ENCODE peak calls at places on chromosomes 11 and 22, in nine cellular contexts. T is choroid plexus epithelial cell, Z is OCI-LY7, Y is uterus, E is psoas muscle, K is RWPE1, H is pancreas, G is endothelial cell, F is GM10248. I is an unnamed sample.

GRCh38 chr11:130124096-130124495 is 35.5 kb upstream of the ST14 start:
- DNase-seq in T (peak; percentile 95), Z (no peak), Y (peak; percentile 38), E (peak; percentile 87), K (peak; percentile 81), H (no peak), G (no peak), F (no peak), I (peak; percentile 75)

GRCh38 chr22:35367331-35367886 is 13.5 kb upstream of the HMOX1 start:
- DNase-seq in T (no peak), Z (peak; percentile 67), Y (no peak), E (no peak), K (no peak), H (no peak), G (no peak), F (no peak), I (peak; percentile 53)

GRCh38 chr11:112310414-112310813 is 49.8 kb upstream of the PLET1 start:
- DNase-seq in T (peak; percentile 81), Z (no peak), Y (no peak), E (no peak), K (peak; percentile 49), H (no peak), G (no peak), F (no peak), I (no peak)

GRCh38 chr11:44319552-44320288 is 9.8 kb upstream of the ALX4 start:
- DNase-seq in T (no peak), Z (no peak), Y (no peak), E (no peak), K (no peak), H (no peak), G (no peak), F (no peak), I (no peak)

GRCh38 chr11:61334434-61335354 is 1.7 kb downstream of the TKFC start:
- DNase-seq in T (peak; percentile 63), Z (no peak), Y (no peak), E (no peak), K (peak; percentile 51), H (no peak), G (no peak), F (no peak), I (no peak)

GRCh38 chr11:2576116-2576515 is 123.7 kb downstream of the KCNQ1OT1 start:
- DNase-seq in T (no peak), Z (no peak), Y (peak; percentile 6), E (peak; percentile 10), K (no peak), H (peak; percentile 45), G (no peak), F (no peak), I (peak; percentile 44)

GRCh38 chr11:122834065-122834464 is 4.2 kb upstream of the CRTAM start:
- DNase-seq in T (no peak), Z (no peak), Y (no peak), E (no peak), K (no peak), H (no peak), G (no peak), F (no peak), I (no peak)

GRCh38 chr11:121479839-121480238 is 27.1 kb upstream of the SORL1-AS1 start:
- DNase-seq in T (no peak), Z (no peak), Y (no peak), E (no peak), K (no peak), H (no peak), G (no peak), F (no peak), I (no peak)

GRCh38 chr22:39900306-39901227 is at the start of gene GRAP2:
- DNase-seq in T (no peak), Z (peak; percentile 30), Y (no peak), E (no peak), K (no peak), H (no peak), G (no peak), F (peak; percentile 44), I (no peak)

GRCh38 chr22:19455585-19456370 is 8.3 kb upstream of the C22orf39 start:
- DNase-seq in T (peak; percentile 48), Z (no peak), Y (no peak), E (no peak), K (no peak), H (no peak), G (no peak), F (no peak), I (no peak)

GRCh38 chr11:107359701-107360100 is 97.9 kb downstream of the CWF19L2 start:
- DNase-seq in T (peak; percentile 25), Z (no peak), Y (no peak), E (no peak), K (no peak), H (no peak), G (no peak), F (no peak), I (no peak)

GRCh38 chr11:47348859-47349258 is 3.6 kb downstream of the MYBPC3 start:
- DNase-seq in T (peak; percentile 52), Z (peak; percentile 54), Y (no peak), E (no peak), K (peak; percentile 22), H (no peak), G (no peak), F (no peak), I (no peak)

DNA sequence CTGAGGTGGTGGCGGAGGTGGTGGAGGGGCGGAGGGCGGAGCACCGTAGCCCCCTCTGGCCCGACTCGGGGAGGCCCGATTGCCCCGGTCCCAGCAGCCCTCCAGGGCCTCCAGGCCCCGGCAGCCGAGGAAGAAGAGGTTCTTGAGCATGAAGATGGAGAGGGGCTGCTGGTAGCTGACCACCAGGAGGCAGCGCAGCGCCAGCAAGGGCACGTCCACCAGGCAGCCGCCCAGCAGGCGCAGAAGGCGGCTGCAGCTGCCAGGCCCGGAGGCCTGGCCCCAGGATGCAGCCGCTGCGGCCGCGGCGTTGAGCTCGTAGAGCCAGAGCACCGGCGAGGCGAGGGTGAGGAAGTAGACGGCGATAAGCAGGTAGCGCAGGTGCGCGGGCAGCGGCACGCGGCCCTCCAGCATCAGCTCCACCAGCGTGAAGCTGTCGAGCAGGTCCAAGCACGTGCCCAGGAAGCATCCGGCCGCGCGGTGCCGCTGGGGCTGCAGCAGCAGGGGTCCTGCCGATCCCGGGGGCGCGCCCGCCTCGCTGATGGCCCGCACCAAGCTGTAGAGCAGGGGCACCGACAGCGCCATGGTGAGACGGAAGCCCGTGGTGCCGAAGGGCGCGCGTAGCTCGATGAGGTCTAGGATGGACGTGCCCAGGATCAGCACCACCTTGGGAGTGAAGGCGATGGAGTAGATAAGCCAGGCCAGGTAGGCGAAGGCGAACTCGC is 1.5 kb downstream of the TMEM121B start:
- DNase-seq in T (peak; percentile 16), Z (no peak), Y (no peak), E (no peak), K (no peak), H (peak; percentile 74), G (peak; percentile 67), F (no peak), I (no peak)
- TF ChIP-seq CTCF in T (peak; percentile 40), Z (peak; percentile 57), Y (no peak), E (peak; percentile 56), K (no peak), H (peak; percentile 7), G (peak; percentile 70), F (no peak), I (peak; percentile 7)

DNA sequence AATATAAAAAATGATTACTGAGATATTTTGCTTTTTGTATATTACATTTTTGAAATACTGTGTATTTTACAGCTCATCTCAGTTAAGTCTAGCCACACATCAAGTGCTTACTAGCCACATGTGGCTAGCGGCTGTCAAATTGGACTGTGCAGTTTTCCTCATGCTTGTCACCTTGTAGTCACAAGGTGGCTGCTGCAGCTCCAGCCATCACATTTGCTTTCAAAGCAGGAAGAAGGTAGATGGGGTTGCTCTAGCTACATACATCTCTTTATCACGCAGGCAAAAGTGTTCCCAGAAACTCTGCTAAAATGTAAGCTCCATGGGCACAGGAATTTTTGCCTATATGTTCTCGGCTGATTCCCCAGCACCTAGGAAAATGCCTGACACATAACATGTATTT is 61.5 kb downstream of the MICAL2 start:
- DNase-seq in T (no peak), Z (no peak), Y (no peak), E (no peak), K (no peak), H (no peak), G (no peak), F (no peak), I (no peak)
- TF ChIP-seq CTCF in T (no peak), Z (no peak), Y (no peak), E (no peak), K (no peak), H (no peak), G (no peak), F (no peak), I (no peak)

DNA sequence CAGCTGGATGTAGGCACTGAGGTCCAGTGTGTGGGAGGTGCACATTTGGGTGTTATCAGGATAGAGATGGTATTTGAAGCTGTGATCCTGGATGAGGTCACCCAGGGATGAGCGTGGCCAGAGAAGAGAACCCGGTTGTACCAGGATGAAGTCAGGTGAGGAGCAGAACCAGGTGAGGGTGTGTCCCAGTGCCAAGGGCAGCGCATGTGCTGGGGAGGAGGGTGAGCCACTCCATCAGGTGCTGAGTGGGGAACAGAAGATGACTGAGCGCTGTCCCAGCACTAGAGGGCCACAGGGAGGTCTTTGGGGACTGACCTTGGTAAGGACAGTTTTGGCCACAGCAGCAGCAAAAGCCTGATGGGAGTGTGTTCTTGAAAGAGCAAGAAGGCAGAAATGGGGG is 2.7 kb downstream of the ARL2 start:
- DNase-seq in T (no peak), Z (peak; percentile 29), Y (no peak), E (no peak), K (no peak), H (no peak), G (no peak), F (no peak), I (no peak)
- TF ChIP-seq CTCF in T (no peak), Z (peak; percentile 44), Y (no peak), E (no peak), K (no peak), H (no peak), G (no peak), F (no peak), I (no peak)

GRCh38 chr11:96124155-96124554 is 200.2 kb upstream of the MTMR2 start:
- DNase-seq in T (no peak), Z (no peak), Y (no peak), E (no peak), K (no peak), H (no peak), G (no peak), F (no peak), I (no peak)

GRCh38 chr11:96125400-96125799 is 201.5 kb upstream of the MTMR2 start:
- DNase-seq in T (no peak), Z (no peak), Y (no peak), E (no peak), K (no peak), H (no peak), G (no peak), F (no peak), I (no peak)

GRCh38 chr11:96119211-96119610 is 195.3 kb upstream of the MTMR2 start:
- DNase-seq in T (no peak), Z (no peak), Y (no peak), E (no peak), K (no peak), H (no peak), G (no peak), F (no peak), I (no peak)

GRCh38 chr11:96123301-96123700 is 199.4 kb upstream of the MTMR2 start:
- DNase-seq in T (no peak), Z (peak; percentile 24), Y (no peak), E (no peak), K (no peak), H (no peak), G (no peak), F (no peak), I (no peak)

DNA sequence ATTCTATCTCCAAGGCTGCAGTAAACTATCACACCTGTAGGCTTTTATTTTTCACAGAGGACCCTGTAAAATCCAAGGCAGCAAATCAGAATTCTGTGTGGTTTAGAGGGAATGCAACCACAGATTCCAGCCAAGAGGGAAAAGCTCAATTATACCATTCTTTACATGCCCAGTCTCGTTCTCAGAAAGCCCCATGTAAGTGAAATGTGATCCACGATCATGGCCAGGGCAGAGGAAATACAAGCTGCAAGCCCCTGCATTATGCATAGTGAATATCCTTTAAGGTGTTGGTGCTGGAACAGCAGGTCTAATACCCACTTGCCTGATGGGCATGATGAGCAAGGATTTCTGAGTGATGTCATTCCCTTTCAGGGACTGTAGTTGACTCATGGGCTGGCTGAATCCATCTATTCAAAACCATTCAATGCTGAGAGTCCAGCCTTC is 198.7 kb upstream of the MTMR2 start:
- DNase-seq in T (peak; percentile 53), Z (no peak), Y (no peak), E (no peak), K (peak; percentile 74), H (no peak), G (no peak), F (no peak), I (no peak)
- TF ChIP-seq CTCF in T (no peak), Z (no peak), Y (no peak), E (no peak), K (peak; percentile 24), H (no peak), G (peak; percentile 20), F (no peak), I (no peak)